ENCODE peak calls at places on chromosome 2, in seven cellular contexts. Y is brain microvascular endothelial cell; W is psoas muscle; H is GM23338; J is PC-3; D is thoracic aorta; G is CD8-positive, alpha-beta memory T cell. A is an unnamed sample.

GRCh38 chr2:71511776-71512175 is 58.4 kb downstream of the DYSF start:
- DNase-seq in Y (no peak), W (no peak), H (no peak), J (no peak), D (no peak), G (no peak), A (no peak)

GRCh38 chr2:62185828-62186483 is 10.0 kb upstream of the B3GNT2 start:
- DNase-seq in Y (no peak), W (no peak), H (no peak), J (no peak), D (no peak), G (no peak), A (no peak)

GRCh38 chr2:147588191-147588590 is 256.6 kb upstream of the ACVR2A start:
- DNase-seq in Y (peak; percentile 30), W (no peak), H (no peak), J (peak; percentile 54), D (no peak), G (no peak), A (no peak)

GRCh38 chr2:237877576-237878307 is 18.3 kb downstream of the RAMP1 start:
- DNase-seq in Y (no peak), W (peak; percentile 50), H (no peak), J (no peak), D (no peak), G (no peak), A (no peak)

GRCh38 chr2:80363330-80363729 is 58.8 kb upstream of the LRRTM1 start:
- DNase-seq in Y (no peak), W (no peak), H (peak; percentile 8), J (no peak), D (no peak), G (no peak), A (no peak)

GRCh38 chr2:50615296-50615695 is 416.6 kb downstream of the NRXN1 start:
- DNase-seq in Y (no peak), W (no peak), H (peak; percentile 47), J (no peak), D (no peak), G (no peak), A (no peak)

GRCh38 chr2:38214209-38214717 is 138.3 kb upstream of the CYP1B1 start:
- DNase-seq in Y (no peak), W (no peak), H (no peak), J (peak; percentile 37), D (no peak), G (no peak), A (no peak)

GRCh38 chr2:109171444-109172334 is 42.7 kb downstream of the SH3RF3 start:
- DNase-seq in Y (peak; percentile 92), W (peak; percentile 72), H (no peak), J (peak; percentile 85), D (peak; percentile 77), G (no peak), A (peak; percentile 82)

GRCh38 chr2:37615808-37616673 is 55.4 kb downstream of the CDC42EP3 start:
- DNase-seq in Y (no peak), W (peak; percentile 67), H (no peak), J (no peak), D (no peak), G (peak; percentile 49), A (no peak)

GRCh38 chr2:169767243-169767888 is 31.3 kb upstream of the SSB start:
- DNase-seq in Y (peak; percentile 62), W (peak; percentile 54), H (peak; percentile 87), J (peak; percentile 73), D (peak; percentile 35), G (peak; percentile 34), A (peak; percentile 67)

DNA sequence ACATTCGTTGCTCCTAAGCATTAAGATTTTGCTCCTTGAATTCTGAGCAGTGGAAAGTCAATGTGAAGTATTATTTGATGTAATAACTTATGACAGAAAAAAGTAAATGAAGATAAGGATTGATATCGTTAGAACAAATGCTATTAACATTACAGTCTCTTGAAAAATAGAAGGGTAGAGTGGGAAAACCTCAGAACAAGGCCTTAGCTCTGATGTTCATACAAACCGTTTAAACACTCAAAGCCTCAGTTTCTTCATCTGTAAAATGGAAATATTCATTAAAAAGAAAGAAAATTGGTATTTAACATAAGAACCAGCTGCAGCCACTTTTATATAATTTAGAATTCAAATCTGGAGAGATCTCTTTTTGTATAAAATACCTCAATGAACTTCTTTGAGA is 250.4 kb upstream of the NCKAP5 start:
- DNase-seq in Y (no peak), W (no peak), H (no peak), J (no peak), D (no peak), G (no peak), A (no peak)
- H3K27ac ChIP-seq in Y (peak overlapping the region; percentile 67), W (no peak overlapping the region), H (no peak overlapping the region), J (peak overlapping the region; percentile 95), D (no peak overlapping the region), G (no peak overlapping the region), A (no peak overlapping the region)

GRCh38 chr2:241994556-241995213 is 125.2 kb downstream of the RTP5 start:
- DNase-seq in Y (no peak), W (no peak), H (no peak), J (no peak), D (no peak), G (no peak), A (no peak)
- H3K27ac ChIP-seq in Y (no peak overlapping the region), W (no peak overlapping the region), H (no peak overlapping the region), J (no peak overlapping the region), D (no peak overlapping the region), G (no peak overlapping the region), A (no peak overlapping the region)

DNA sequence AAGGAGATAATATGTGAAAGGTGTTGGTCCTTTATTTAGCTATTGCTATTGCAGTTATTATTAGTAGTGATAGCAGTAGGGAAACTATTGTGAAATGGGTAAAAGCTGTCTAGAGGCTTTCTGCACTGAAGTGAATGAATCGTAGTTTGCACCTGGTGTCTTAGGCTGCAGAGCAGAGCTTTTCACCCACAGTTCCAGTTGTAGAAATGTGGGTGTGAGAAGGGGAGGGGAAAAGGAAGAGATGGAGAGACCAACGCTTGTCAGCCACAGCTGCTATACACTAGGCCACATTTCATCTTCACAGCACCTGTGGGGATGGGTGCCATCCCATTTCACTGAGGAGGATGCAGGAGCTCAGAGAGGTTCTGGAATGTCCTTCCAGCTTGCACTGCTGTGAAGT is 50.0 kb downstream of the TRPM8 start:
- DNase-seq in Y (no peak), W (no peak), H (no peak), J (no peak), D (no peak), G (no peak), A (no peak)
- H3K27ac ChIP-seq in Y (no peak overlapping the region), W (no peak overlapping the region), H (no peak overlapping the region), J (no peak overlapping the region), D (no peak overlapping the region), G (no peak overlapping the region), A (no peak overlapping the region)

GRCh38 chr2:19731515-19731914 is 170.3 kb downstream of the TTC32 start:
- DNase-seq in Y (no peak), W (no peak), H (no peak), J (no peak), D (no peak), G (no peak), A (no peak)

GRCh38 chr2:19731040-19731439 is 170.7 kb downstream of the TTC32 start:
- DNase-seq in Y (no peak), W (no peak), H (no peak), J (peak; percentile 6), D (no peak), G (no peak), A (no peak)

GRCh38 chr2:19733951-19734425 is 167.8 kb downstream of the TTC32 start:
- DNase-seq in Y (peak; percentile 52), W (no peak), H (no peak), J (peak; percentile 23), D (no peak), G (no peak), A (no peak)

GRCh38 chr2:19733390-19733789 is 168.4 kb downstream of the TTC32 start:
- DNase-seq in Y (no peak), W (no peak), H (no peak), J (no peak), D (no peak), G (no peak), A (no peak)

DNA sequence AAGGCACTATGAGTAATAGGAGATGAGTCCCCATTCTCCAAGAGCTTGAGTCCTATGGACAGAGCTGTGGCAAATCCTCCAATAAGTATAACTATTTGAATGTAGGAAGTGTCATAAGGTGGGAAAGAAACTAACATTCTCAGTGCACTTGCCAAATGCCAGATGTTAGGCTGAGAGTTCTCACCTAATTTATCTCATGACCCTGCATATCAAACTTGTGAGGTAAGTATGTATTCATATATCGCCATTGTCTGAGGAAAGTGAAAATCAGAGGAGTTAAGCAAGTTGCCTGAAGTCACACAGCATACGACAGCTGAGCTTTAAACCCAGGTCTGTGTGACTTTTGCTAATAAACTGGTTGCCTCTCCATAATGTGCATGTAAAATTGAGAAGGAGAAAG is 169.5 kb downstream of the TTC32 start:
- DNase-seq in Y (no peak), W (no peak), H (no peak), J (no peak), D (no peak), G (no peak), A (no peak)
- H3K27ac ChIP-seq in Y (no peak overlapping the region), W (no peak overlapping the region), H (no peak overlapping the region), J (no peak overlapping the region), D (no peak overlapping the region), G (no peak overlapping the region), A (no peak overlapping the region)

GRCh38 chr2:98467082-98467536 is 22.5 kb downstream of the INPP4A start:
- DNase-seq in Y (no peak), W (no peak), H (no peak), J (no peak), D (no peak), G (no peak), A (no peak)
- H3K27ac ChIP-seq in Y (no peak overlapping the region), W (no peak overlapping the region), H (no peak overlapping the region), J (no peak overlapping the region), D (no peak overlapping the region), G (peak overlapping the region; percentile 60), A (no peak overlapping the region)

GRCh38 chr2:20051518-20052228 is at the start of gene LAPTM4A:
- DNase-seq in Y (peak; percentile 99), W (peak; percentile 99), H (peak; percentile 100), J (peak; percentile 99), D (peak; percentile 97), G (peak; percentile 97), A (peak; percentile 100)
- H3K27ac ChIP-seq in Y (peak within 1 kb of the TSS; percentile 100), W (peak within 1 kb of the TSS; percentile 98), H (peak within 1 kb of the TSS; percentile 80), J (peak within 1 kb of the TSS; percentile 91), D (peak within 1 kb of the TSS; percentile 92), G (peak within 1 kb of the TSS; percentile 100), A (peak within 1 kb of the TSS; percentile 99)